ENCODE peak calls at places on chromosome 11, in four cellular contexts. J is hepatocyte, M is MM.1S, S is fibroblast of lung. C is an unnamed sample.
A peak's percentile ranks its signal among the peaks of the same experiment; 100 is the strongest.

GRCh38 chr11:10322830-10323792 is 18.2 kb downstream of the ADM start:
- DNase-seq in M (peak; percentile 71), S (peak; percentile 94), J (peak; percentile 85), C (peak; percentile 74)

GRCh38 chr11:57471496-57471895 is 11.2 kb downstream of the RTN4RL2 start:
- DNase-seq in M (no peak), J (no peak), S (no peak), C (no peak)

GRCh38 chr11:117020287-117020686 is 77.9 kb downstream of the SIK3 start:
- DNase-seq in M (no peak), S (no peak), J (no peak), C (no peak)

GRCh38 chr11:18204220-18204619 is 31.6 kb downstream of the MRGPRX4 start:
- DNase-seq in S (no peak), M (no peak), J (no peak), C (no peak)

GRCh38 chr11:101718406-101718805 is 134.6 kb upstream of the TRPC6 start:
- DNase-seq in S (peak; percentile 97), M (no peak), J (peak; percentile 12), C (no peak)

GRCh38 chr11:112697371-112697770 is 263.8 kb upstream of the NCAM1 start:
- DNase-seq in J (no peak), S (no peak), M (no peak), C (no peak)

GRCh38 chr11:119696378-119697157 is 32.4 kb downstream of the NECTIN1 start:
- DNase-seq in J (peak; percentile 59), M (no peak), S (no peak), C (peak; percentile 47)

GRCh38 chr11:75563978-75564552 is 2.0 kb downstream of the SERPINH1 start:
- DNase-seq in S (peak; percentile 85), M (no peak), J (peak; percentile 90), C (peak; percentile 91)

GRCh38 chr11:11468919-11469318 is 115.9 kb upstream of the CSNK2A3 start:
- DNase-seq in J (no peak), M (no peak), S (peak; percentile 25), C (no peak)

GRCh38 chr11:72773696-72774095 is 20.2 kb downstream of the STARD10 start:
- DNase-seq in S (peak; percentile 22), M (no peak), J (no peak), C (no peak)

GRCh38 chr11:95262994-95263764 is 32.2 kb upstream of the SESN3 start:
- DNase-seq in J (no peak), M (no peak), S (no peak), C (no peak)

GRCh38 chr11:49995559-49995958 is 13.2 kb upstream of the OR4C12 start:
- DNase-seq in S (peak; percentile 28), M (peak; percentile 69), J (peak; percentile 16), C (peak; percentile 86)

GRCh38 chr11:133986545-133986944 is 29.8 kb upstream of the IGSF9B start:
- DNase-seq in J (no peak), M (no peak), S (no peak), C (no peak)

GRCh38 chr11:75986966-75987365 is 172.0 kb downstream of the UVRAG start:
- DNase-seq in J (no peak), M (no peak), S (no peak), C (no peak)

GRCh38 chr11:726278-726915 is 20.4 kb downstream of the EPS8L2 start:
- DNase-seq in S (no peak), J (peak; percentile 82), M (peak; percentile 87), C (peak; percentile 69)
- TF ChIP-seq EZH2 in S (no peak), J (no peak), M (no peak), C (no peak)

DNA sequence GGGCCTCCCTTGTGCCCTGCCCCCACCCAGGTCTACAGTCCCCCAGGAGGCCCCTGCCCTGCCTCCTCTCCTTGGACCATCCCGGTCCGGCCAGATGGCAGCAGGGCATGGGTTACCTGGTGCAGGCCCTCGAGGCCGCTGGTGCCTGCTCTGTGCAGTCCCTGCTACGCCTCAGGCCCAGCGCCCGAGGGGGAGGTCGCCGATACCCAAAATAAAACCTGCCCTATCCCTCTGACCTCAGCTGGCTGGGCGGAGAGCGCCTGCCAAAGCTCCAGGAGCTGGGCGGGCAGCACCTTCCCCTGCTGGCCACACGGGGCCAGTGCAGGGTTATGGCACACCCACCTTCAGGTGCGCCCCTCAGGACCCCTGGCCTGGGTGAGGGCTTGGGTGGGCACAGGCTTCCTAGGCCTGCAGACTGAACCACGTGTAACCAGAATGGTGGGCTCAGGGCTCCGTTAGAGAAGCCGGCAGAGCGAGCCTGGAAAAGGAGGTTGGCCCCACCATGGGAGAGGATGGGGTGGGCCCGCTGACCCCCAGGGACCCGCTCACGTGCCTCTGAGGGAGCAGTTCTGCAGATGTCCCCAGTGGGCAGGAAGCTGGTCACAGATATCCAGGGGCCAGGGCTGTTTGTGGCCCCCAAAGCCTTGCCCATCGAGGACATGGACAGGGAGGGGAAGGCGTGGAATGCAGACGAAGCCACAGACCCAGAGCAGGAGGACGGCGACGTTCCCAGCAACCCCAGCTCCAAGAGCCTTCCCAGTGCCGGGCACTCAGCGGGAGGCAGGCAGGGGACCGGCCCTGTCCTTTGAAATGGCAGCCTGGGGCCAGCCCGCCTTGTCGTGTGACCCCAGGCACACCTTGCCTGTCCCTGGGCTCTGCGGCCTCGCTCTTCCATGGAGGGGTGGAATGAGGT is 1.7 kb upstream of the TNNT3 start:
- DNase-seq in S (no peak), J (no peak), M (no peak), C (peak; percentile 59)
- TF ChIP-seq EZH2 in S (no peak), J (no peak), M (no peak), C (no peak)

DNA sequence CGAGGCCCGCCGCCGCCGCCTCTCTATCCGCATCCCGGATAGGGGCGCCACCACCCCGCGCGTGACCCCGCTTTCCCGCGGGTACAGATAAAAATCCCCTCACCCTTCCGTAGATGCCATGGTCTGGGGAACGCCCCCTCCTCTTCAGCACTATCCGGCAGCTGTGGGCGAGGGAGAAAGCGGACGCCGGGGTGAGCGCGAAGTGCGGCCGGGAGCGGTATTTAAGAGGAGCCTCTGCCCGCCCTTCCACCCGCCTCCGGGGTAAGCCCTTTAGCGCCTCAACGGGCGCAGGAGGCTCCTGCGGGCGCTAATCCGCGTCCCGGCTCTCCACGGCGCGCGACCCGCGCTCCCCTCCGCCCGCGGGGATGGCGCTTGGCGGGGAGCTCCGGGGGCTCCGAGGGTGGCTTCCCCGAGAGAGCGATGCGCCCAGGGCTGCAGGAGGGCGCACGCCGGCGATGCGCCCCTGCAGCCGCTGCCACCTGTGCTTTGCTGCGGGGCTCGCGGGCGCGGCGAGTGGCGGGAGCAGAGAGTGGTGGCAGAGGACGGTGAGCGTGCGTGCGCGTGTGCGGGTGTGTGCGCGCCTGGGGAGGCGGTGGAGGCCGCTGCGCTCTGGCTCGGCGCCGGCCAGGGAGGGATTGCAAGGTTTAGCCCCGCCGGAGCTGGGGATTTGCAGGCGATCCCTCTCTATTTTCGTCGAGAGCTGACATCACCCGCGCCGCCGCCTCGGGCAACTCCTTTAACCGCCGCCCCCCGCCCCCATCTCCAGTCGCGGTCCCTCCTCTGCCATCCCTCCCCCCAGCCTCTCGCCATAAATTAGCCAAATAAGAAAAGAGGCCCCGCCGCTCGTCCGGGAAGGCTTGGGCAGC is at the start of gene SLC1A2:
- DNase-seq in M (peak; percentile 28), J (peak; percentile 41), S (no peak), C (peak; percentile 81)
- TF ChIP-seq EZH2 in M (no peak), J (peak; percentile 92), S (no peak), C (peak; percentile 68)

GRCh38 chr11:108793138-108793537 is 128.3 kb downstream of the DDX10 start:
- DNase-seq in M (no peak), S (no peak), J (no peak), C (no peak)

GRCh38 chr11:108796551-108796950 is 131.7 kb downstream of the DDX10 start:
- DNase-seq in J (no peak), S (no peak), M (no peak), C (peak; percentile 36)

GRCh38 chr11:108802492-108802891 is 137.6 kb downstream of the DDX10 start:
- DNase-seq in S (no peak), M (no peak), J (no peak), C (no peak)

GRCh38 chr11:108793611-108794010 is 128.7 kb downstream of the DDX10 start:
- DNase-seq in S (no peak), M (no peak), J (no peak), C (no peak)

DNA sequence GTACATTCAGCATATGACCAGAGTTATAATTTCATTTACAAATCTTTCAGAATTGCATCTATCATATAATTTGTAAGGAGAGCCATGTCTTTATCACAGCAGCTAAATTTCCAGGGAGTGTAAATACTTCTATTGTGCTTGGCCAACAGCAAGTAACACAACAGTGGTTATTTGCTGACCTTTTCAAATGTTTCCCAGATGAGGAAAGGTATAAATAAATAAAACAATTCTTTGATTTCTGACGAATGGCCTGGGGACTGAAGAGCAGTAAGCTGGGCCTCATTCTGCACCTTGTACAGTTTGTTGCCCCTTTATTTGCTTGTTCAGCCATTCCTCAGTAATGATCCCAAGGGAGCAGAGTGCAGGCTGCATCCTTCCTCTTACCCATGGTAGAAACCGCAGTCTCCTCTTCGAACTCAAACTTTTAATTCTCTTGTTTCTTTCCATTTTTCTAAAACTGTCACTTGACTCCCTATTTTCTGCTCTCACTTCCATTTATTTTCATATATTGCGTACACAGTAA is 132.8 kb downstream of the DDX10 start:
- DNase-seq in J (no peak), S (no peak), M (no peak), C (no peak)
- TF ChIP-seq EZH2 in J (no peak), S (no peak), M (no peak), C (no peak)

DNA sequence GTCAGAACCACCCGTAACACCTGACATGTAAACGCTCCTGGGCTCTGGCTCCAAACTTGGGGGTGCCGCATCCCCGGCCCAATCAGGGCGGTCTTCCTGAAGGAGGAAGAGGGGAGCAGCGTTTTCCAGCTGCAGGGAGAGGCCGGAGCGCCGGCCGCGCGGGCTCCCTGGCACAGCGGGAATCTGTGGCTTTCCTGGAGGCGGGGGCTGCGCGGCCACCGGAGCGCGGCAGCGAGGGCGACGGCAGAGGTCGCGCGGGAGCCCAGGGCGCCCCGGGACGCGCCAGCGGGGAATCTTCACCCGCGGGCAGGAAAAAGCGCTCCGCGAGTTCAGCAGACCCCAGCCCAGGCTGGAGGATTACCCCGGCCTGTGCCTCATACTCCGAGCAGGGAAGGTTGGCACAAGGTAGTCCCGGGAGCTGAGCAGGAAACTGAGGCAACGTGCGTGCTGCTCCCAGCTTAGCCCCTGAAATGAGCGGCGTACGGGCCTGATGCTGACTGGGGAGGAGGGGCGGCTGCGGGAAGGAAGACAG is 600 bp upstream of the ESAM start:
- DNase-seq in S (no peak), M (peak; percentile 27), J (no peak), C (no peak)
- TF ChIP-seq EZH2 in S (peak; percentile 54), M (no peak), J (peak; percentile 68), C (peak; percentile 73)